ENCODE peak calls at places on chromosomes 2 and 18, in ten cellular contexts. A, G, S, U, V, B, O, P, M and N are unnamed samples.

GRCh38 chr18:73462092-73462491 is 594.3 kb upstream of the NETO1 start:
- DNase-seq in B (no peak), A (no peak), V (no peak), S (no peak), G (no peak), O (peak), P (peak), U (peak), M (no peak), N (no peak)

GRCh38 chr18:75475228-75475627 is 47.7 kb upstream of the SMIM21 start:
- DNase-seq in U (no peak), G (no peak), V (no peak), O (peak), A (no peak), P (no peak), S (no peak), B (no peak), M (no peak), N (no peak)

GRCh38 chr2:120888851-120889250 is 153.2 kb downstream of the GLI2 start:
- DNase-seq in U (no peak), G (no peak), P (no peak), S (no peak), V (no peak), O (no peak), M (no peak), A (no peak), B (no peak), N (no peak)

GRCh38 chr2:176189666-176190641 is 1.5 kb downstream of the HOXD1 start:
- DNase-seq in O (peak), V (no peak), U (no peak), M (no peak), B (no peak), G (no peak), S (no peak), P (no peak), A (no peak), N (peak)

GRCh38 chr2:6992821-6993228 is 75.6 kb downstream of the RNF144A start:
- DNase-seq in O (no peak), B (no peak), M (no peak), G (no peak), P (no peak), A (no peak), V (no peak), S (no peak), U (no peak), N (no peak)

GRCh38 chr2:150080115-150080514 is 407.4 kb downstream of the RND3 start:
- DNase-seq in B (no peak), M (no peak), P (no peak), A (no peak), V (no peak), O (peak), S (no peak), U (no peak), G (no peak), N (no peak)

GRCh38 chr2:105546623-105546964 is 147.7 kb upstream of the FHL2 start:
- DNase-seq in M (no peak), P (no peak), O (peak), U (no peak), B (no peak), G (no peak), V (peak), A (peak), S (no peak), N (no peak)

GRCh38 chr2:166725907-166726306 is 162.4 kb upstream of the XIRP2 start:
- DNase-seq in O (no peak), P (no peak), B (peak), S (no peak), U (no peak), A (no peak), M (no peak), G (no peak), V (no peak), N (no peak)

GRCh38 chr2:74093426-74093825 is 54.3 kb downstream of the BOLA3 start:
- DNase-seq in G (no peak), B (no peak), A (no peak), S (no peak), U (no peak), M (no peak), V (no peak), O (no peak), P (no peak), N (no peak)

GRCh38 chr2:218020966-218021535 is 18.3 kb upstream of the TNS1 start:
- DNase-seq in O (no peak), V (no peak), S (no peak), G (no peak), B (no peak), M (no peak), A (no peak), P (no peak), U (no peak), N (no peak)

GRCh38 chr2:66535574-66536289 is 100.8 kb downstream of the MEIS1 start:
- DNase-seq in A (no peak), U (no peak), V (no peak), G (no peak), M (no peak), P (no peak), S (no peak), O (no peak), B (no peak), N (no peak)

GRCh38 chr2:8454797-8455196 is 227.1 kb upstream of the ID2 start:
- DNase-seq in M (no peak), P (no peak), G (no peak), U (no peak), B (no peak), V (no peak), O (no peak), A (no peak), S (no peak), N (no peak)

GRCh38 chr18:35117951-35118411 is 76.8 kb downstream of the MAPRE2 start:
- DNase-seq in M (no peak), A (no peak), B (no peak), U (no peak), O (no peak), G (no peak), V (no peak), S (no peak), P (no peak), N (peak)

GRCh38 chr2:188798159-188798558 is 176.0 kb upstream of the COL3A1 start:
- DNase-seq in M (no peak), U (no peak), V (no peak), P (no peak), B (no peak), S (no peak), A (no peak), O (peak), G (no peak), N (no peak)

GRCh38 chr2:7428444-7429204 is 511.4 kb downstream of the RNF144A start:
- DNase-seq in S (no peak), M (no peak), G (no peak), V (no peak), U (no peak), B (no peak), P (no peak), A (no peak), O (no peak), N (no peak)

GRCh38 chr18:32148185-32148870 is 41.5 kb upstream of the MEP1B start:
- DNase-seq in A (no peak), P (no peak), B (no peak), V (no peak), G (no peak), O (no peak), S (no peak), M (no peak), U (no peak), N (no peak)

GRCh38 chr2:20673686-20674308 is 6.9 kb downstream of the GDF7 start:
- DNase-seq in S (no peak), M (no peak), V (no peak), O (no peak), B (no peak), U (no peak), G (no peak), A (no peak), P (no peak), N (no peak)

GRCh38 chr2:29010946-29011649 is 30.0 kb downstream of the TOGARAM2 start:
- DNase-seq in S (no peak), O (peak), B (peak), V (no peak), P (no peak), M (peak), G (no peak), U (no peak), A (no peak), N (peak)

GRCh38 chr18:22681912-22682311 is 251.2 kb upstream of the RBBP8 start:
- DNase-seq in B (no peak), O (no peak), S (no peak), G (no peak), A (no peak), U (no peak), P (no peak), V (no peak), M (no peak), N (no peak)

GRCh38 chr2:42055573-42056514 is 8.0 kb downstream of the PKDCC start:
- DNase-seq in P (no peak), V (no peak), G (peak), S (no peak), A (no peak), B (no peak), O (no peak), M (no peak), U (peak), N (no peak)

GRCh38 chr2:165791811-165792454 is 2.1 kb downstream of the GALNT3 start:
- DNase-seq in P (no peak), O (no peak), S (no peak), A (no peak), M (no peak), B (peak), G (no peak), V (no peak), U (no peak), N (no peak)

GRCh38 chr2:240796543-240797499 is 23.2 kb downstream of the KIF1A start:
- DNase-seq in O (no peak), G (no peak), A (no peak), V (no peak), U (no peak), B (no peak), P (no peak), M (no peak), S (no peak), N (no peak)

GRCh38 chr2:151410485-151410833 is 757 bp downstream of the RIF1 start:
- DNase-seq in S (peak), M (peak), A (no peak), P (peak), V (no peak), O (peak), G (peak), U (peak), B (peak), N (peak)

GRCh38 chr18:13268035-13268700 is 49.6 kb downstream of the LDLRAD4 start:
- DNase-seq in G (no peak), B (peak), M (no peak), A (no peak), V (peak), S (no peak), P (no peak), U (peak), O (peak), N (peak)

GRCh38 chr2:5686068-5686467 is 6.1 kb upstream of the SOX11 start:
- DNase-seq in B (no peak), S (no peak), V (no peak), U (no peak), O (no peak), P (no peak), G (no peak), M (no peak), A (no peak), N (no peak)

GRCh38 chr2:205700331-205701132 is 18.2 kb downstream of the NRP2 start:
- DNase-seq in M (no peak), G (no peak), P (no peak), O (peak), U (no peak), B (peak), A (no peak), S (no peak), V (no peak), N (peak)

GRCh38 chr18:75167759-75168211 is 41.2 kb downstream of the PTGR3 start:
- DNase-seq in V (no peak), P (peak), A (no peak), S (no peak), G (no peak), U (peak), O (peak), M (no peak), B (no peak), N (no peak)

GRCh38 chr2:231687133-231687852 is 21.0 kb upstream of the PTMA start:
- DNase-seq in O (peak), S (peak), A (peak), P (peak), G (peak), U (no peak), M (peak), V (no peak), B (peak), N (peak)

GRCh38 chr18:76386886-76387285 is 108.2 kb downstream of the ZNF516 start:
- DNase-seq in O (no peak), U (no peak), S (no peak), B (no peak), G (no peak), P (no peak), M (no peak), A (no peak), V (peak), N (no peak)

GRCh38 chr2:239351687-239352086 is 49.1 kb downstream of the HDAC4 start:
- DNase-seq in B (no peak), P (no peak), S (no peak), V (no peak), M (no peak), O (no peak), U (no peak), G (no peak), A (no peak), N (no peak)